ENCODE peak calls at places on chromosomes 3 and 15, in six cellular contexts. One of them, this sample, is unnamed.

GRCh38 chr3:111336511-111336910 is 205.5 kb upstream of the CD96 start:
- DNase-seq in trophoblast cell: no peak
- DNase-seq in H9: no peak
- DNase-seq in mesenchymal stem cell: no peak
- DNase-seq in IMR-90: peak; percentile 36
- DNase-seq in H1: no peak
- DNase-seq in this sample: no peak

GRCh38 chr15:40481671-40482070 is 10.9 kb downstream of the CHST14 start:
- DNase-seq in IMR-90: no peak
- DNase-seq in trophoblast cell: no peak
- DNase-seq in H9: no peak
- DNase-seq in H1: no peak
- DNase-seq in mesenchymal stem cell: no peak
- DNase-seq in this sample: no peak

GRCh38 chr15:49495993-49496747 is 73.1 kb downstream of the FGF7 start:
- DNase-seq in IMR-90: peak; percentile 79
- DNase-seq in H9: no peak
- DNase-seq in mesenchymal stem cell: peak; percentile 38
- DNase-seq in trophoblast cell: no peak
- DNase-seq in H1: no peak
- DNase-seq in this sample: no peak

GRCh38 chr3:19149388-19149787 is 1.1 kb downstream of the KCNH8 start:
- DNase-seq in trophoblast cell: peak; percentile 37
- DNase-seq in H9: peak; percentile 56
- DNase-seq in mesenchymal stem cell: peak; percentile 24
- DNase-seq in H1: peak; percentile 68
- DNase-seq in IMR-90: no peak
- DNase-seq in this sample: peak; percentile 63

GRCh38 chr3:165193392-165194268 is 2.6 kb downstream of the SLITRK3 start:
- DNase-seq in trophoblast cell: no peak
- DNase-seq in H1: no peak
- DNase-seq in mesenchymal stem cell: peak; percentile 30
- DNase-seq in H9: no peak
- DNase-seq in IMR-90: no peak
- DNase-seq in this sample: peak; percentile 35

GRCh38 chr15:66733976-66734375 is 31.9 kb downstream of the SMAD6 start:
- DNase-seq in H9: no peak
- DNase-seq in IMR-90: no peak
- DNase-seq in mesenchymal stem cell: no peak
- DNase-seq in trophoblast cell: peak; percentile 23
- DNase-seq in H1: no peak
- DNase-seq in this sample: no peak

GRCh38 chr3:156551746-156552145 is 3.2 kb downstream of the SSR3 start:
- DNase-seq in mesenchymal stem cell: peak; percentile 59
- DNase-seq in H9: no peak
- DNase-seq in IMR-90: peak; percentile 89
- DNase-seq in trophoblast cell: no peak
- DNase-seq in H1: no peak
- DNase-seq in this sample: no peak

GRCh38 chr15:61100512-61100911 is 128.6 kb downstream of the RORA start:
- DNase-seq in trophoblast cell: no peak
- DNase-seq in H1: no peak
- DNase-seq in IMR-90: no peak
- DNase-seq in H9: no peak
- DNase-seq in mesenchymal stem cell: no peak
- DNase-seq in this sample: no peak

GRCh38 chr15:23073890-23074631 is 34.7 kb upstream of the TUBGCP5 start:
- DNase-seq in H1: no peak
- DNase-seq in IMR-90: no peak
- DNase-seq in trophoblast cell: no peak
- DNase-seq in H9: no peak
- DNase-seq in mesenchymal stem cell: no peak
- DNase-seq in this sample: no peak

GRCh38 chr15:101157721-101158120 is 94.1 kb downstream of the CHSY1 start:
- DNase-seq in trophoblast cell: no peak
- DNase-seq in mesenchymal stem cell: no peak
- DNase-seq in IMR-90: no peak
- DNase-seq in H9: no peak
- DNase-seq in H1: no peak
- DNase-seq in this sample: no peak

DNA sequence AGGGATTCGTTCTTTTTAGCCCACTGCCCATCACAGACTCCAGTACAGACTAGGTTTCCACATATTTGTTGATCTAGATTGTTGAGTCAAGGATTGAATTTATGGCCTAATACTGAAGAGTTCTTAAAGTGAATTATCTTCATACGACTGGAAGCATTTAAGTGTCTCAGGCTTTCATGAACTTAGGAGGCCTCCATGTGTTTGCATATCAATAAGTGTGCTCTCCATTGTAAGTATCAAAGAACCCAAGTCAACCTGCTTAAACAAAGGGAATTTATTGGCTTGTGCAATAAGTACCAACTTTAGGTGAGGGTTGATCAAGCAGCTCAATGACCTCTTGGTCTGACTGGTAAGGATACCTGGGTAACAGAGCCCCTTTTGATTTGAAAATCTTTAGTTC is 382.1 kb downstream of the PDCD6IP start:
- DNase-seq in trophoblast cell: no peak
- DNase-seq in IMR-90: no peak
- DNase-seq in H1: no peak
- DNase-seq in mesenchymal stem cell: no peak
- DNase-seq in H9: no peak
- DNase-seq in this sample: no peak
- H4K91ac ChIP-seq in trophoblast cell: no peak overlapping the region
- H4K91ac ChIP-seq in IMR-90: no peak overlapping the region
- H4K91ac ChIP-seq in H1: no peak overlapping the region
- H4K91ac ChIP-seq in mesenchymal stem cell: no peak overlapping the region
- H4K91ac ChIP-seq in H9: no peak overlapping the region
- H4K91ac ChIP-seq in this sample: no peak overlapping the region

GRCh38 chr15:55915876-55916567 is 77.4 kb downstream of the NEDD4 start:
- DNase-seq in trophoblast cell: peak; percentile 13
- DNase-seq in H1: no peak
- DNase-seq in H9: no peak
- DNase-seq in IMR-90: peak; percentile 56
- DNase-seq in mesenchymal stem cell: peak; percentile 55
- DNase-seq in this sample: no peak
- H4K91ac ChIP-seq in trophoblast cell: no peak overlapping the region
- H4K91ac ChIP-seq in H1: no peak overlapping the region
- H4K91ac ChIP-seq in H9: no peak overlapping the region
- H4K91ac ChIP-seq in IMR-90: peak overlapping the region; percentile 76
- H4K91ac ChIP-seq in mesenchymal stem cell: peak overlapping the region; percentile 40
- H4K91ac ChIP-seq in this sample: no peak overlapping the region

DNA sequence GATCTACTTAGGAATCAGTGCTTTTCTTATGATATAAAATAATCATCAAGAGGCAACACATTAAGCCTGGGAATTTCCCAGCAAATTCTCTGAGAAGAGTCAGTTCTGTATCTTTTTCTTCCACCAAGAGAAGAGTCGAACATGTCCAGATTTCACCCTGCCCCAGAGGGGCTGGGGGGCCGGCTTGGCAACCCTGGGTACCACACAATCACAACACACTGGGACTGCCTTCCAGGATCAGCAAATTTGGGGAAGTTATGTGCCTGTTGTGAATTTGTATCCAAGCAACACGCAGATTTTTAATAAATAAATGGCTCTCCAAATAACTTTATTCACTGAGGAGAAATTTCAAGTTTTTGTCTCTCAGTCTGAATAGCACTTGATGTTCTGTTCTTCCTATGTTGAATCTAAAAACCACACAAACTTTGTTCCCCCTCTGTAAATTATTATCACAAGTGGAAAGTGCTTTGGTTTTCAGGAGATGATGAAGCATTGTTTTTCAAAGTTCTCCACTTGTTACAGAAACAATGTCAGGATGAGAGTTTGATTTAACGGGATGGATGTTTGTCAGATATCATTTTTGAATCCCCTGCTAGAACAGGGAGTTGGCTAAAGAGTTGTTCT is 357.2 kb downstream of the ZNF385D start:
- DNase-seq in H9: no peak
- DNase-seq in trophoblast cell: no peak
- DNase-seq in IMR-90: no peak
- DNase-seq in mesenchymal stem cell: no peak
- DNase-seq in H1: no peak
- DNase-seq in this sample: no peak
- H4K91ac ChIP-seq in H9: no peak overlapping the region
- H4K91ac ChIP-seq in trophoblast cell: no peak overlapping the region
- H4K91ac ChIP-seq in IMR-90: no peak overlapping the region
- H4K91ac ChIP-seq in mesenchymal stem cell: no peak overlapping the region
- H4K91ac ChIP-seq in H1: no peak overlapping the region
- H4K91ac ChIP-seq in this sample: no peak overlapping the region

DNA sequence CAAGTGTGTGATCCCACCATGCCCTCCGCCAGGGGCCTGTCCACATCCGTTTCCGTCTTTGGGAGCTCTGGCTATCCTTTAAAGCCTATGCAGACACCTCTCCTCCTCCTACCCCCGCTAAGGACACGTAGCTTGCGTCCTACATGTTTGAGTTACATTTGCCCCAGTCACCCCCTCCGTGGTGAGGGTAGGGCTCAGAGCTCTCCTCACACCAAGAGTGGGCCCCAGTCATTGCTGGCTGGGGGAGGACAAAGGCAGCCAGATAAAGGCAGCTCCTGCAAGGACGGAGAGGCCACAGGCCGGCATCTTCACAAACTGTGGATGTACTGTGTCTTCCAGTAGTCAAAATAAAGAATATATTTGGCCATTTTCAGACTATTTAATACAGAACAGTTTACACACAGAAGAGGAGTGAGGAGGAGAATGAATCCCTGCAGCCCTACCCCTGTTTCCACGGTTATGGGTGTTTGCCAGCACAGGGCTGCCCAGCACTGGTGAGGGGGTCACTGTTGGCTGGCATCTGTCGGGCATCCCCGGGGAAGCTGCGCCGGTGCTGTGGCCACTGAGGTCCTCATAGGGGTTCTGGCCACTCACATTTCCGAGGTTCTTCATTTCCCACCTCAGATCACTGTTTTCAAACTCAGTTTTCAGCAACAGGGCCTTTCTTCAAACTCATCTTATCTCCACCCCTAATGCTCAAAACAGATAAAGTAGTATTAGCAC is 118.7 kb downstream of the CHRNA7 start:
- DNase-seq in trophoblast cell: no peak
- DNase-seq in mesenchymal stem cell: no peak
- DNase-seq in H9: no peak
- DNase-seq in IMR-90: no peak
- DNase-seq in H1: no peak
- DNase-seq in this sample: no peak
- H4K91ac ChIP-seq in trophoblast cell: no peak overlapping the region
- H4K91ac ChIP-seq in mesenchymal stem cell: no peak overlapping the region
- H4K91ac ChIP-seq in H9: no peak overlapping the region
- H4K91ac ChIP-seq in IMR-90: no peak overlapping the region
- H4K91ac ChIP-seq in H1: no peak overlapping the region
- H4K91ac ChIP-seq in this sample: no peak overlapping the region

DNA sequence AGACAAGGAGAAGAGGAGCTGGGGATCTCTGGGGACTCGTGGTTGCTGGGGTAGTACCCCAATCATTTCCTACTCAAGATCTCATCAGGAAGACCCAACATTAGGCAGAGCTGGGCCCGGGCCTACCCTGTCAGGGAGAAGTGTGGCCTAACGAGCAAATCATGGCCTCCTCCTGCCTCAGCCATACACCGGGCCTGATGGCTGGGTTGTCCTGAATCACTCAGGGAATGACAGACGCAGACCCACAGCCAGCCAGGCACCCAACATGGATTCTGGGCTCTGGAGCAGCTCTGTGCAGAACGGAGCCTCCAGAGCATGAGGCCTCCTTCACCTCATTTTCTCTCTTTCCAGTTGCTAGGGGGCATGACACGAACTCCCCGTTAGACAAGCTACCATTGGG is 19.7 kb downstream of the ITGA11 start:
- DNase-seq in mesenchymal stem cell: no peak
- DNase-seq in trophoblast cell: no peak
- DNase-seq in IMR-90: no peak
- DNase-seq in H1: peak; percentile 24
- DNase-seq in H9: peak; percentile 10
- DNase-seq in this sample: no peak
- H4K91ac ChIP-seq in mesenchymal stem cell: peak overlapping the region; percentile 43
- H4K91ac ChIP-seq in trophoblast cell: no peak overlapping the region
- H4K91ac ChIP-seq in IMR-90: no peak overlapping the region
- H4K91ac ChIP-seq in H1: no peak overlapping the region
- H4K91ac ChIP-seq in H9: no peak overlapping the region
- H4K91ac ChIP-seq in this sample: no peak overlapping the region

DNA sequence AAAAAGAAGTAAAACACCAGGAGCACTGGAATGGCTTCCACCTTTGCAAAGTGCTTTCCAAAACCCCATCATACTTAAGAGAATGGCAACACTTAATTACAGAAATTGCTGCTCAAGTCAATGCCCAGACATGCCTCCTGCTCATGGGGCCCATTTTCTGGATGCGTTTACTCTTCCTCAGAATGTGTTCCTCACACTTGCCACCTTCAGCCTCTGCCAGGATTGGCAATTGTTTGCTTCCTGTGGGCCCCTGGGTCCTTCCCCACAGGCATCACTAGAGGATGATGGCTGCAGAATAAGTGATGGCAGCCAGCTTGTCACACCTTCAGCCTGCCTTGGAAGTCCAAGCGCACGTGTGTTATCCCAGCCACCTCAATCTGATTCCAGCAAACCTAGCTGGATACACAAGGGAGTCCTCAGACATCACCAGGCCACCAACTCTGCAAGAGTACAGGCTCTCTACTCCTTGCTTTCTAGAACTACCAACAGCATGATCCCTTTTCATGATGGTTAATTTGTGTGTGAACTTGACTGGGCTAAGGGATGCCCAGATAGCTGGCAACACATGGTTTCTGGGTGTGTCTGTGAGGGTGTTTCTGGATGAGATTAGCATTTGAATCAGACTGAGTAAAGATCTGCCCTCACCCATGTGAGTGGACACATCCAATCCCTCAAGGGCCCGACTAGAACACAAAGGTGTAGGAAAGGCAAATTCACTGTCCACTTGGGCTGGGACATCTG is 4.9 kb upstream of the NUP210 start:
- DNase-seq in mesenchymal stem cell: no peak
- DNase-seq in IMR-90: no peak
- DNase-seq in trophoblast cell: no peak
- DNase-seq in H1: no peak
- DNase-seq in H9: no peak
- DNase-seq in this sample: no peak
- H4K91ac ChIP-seq in mesenchymal stem cell: no peak overlapping the region
- H4K91ac ChIP-seq in IMR-90: no peak overlapping the region
- H4K91ac ChIP-seq in trophoblast cell: no peak overlapping the region
- H4K91ac ChIP-seq in H1: no peak overlapping the region
- H4K91ac ChIP-seq in H9: no peak overlapping the region
- H4K91ac ChIP-seq in this sample: no peak overlapping the region

This sample was measured in neuronal stem cell.